ENCODE peak calls at places on chromosomes 3 and 15, in four cellular contexts. C is mammary epithelial cell; O is uterus; R is stimulated activated CD8-positive, alpha-beta memory T cell treated with anti-CD3 and anti-CD28 coated beads, Interleukin-15, amount 100 ng/mL, for 48 hours. W is an unnamed sample.
A peak's percentile ranks its signal among the peaks of the same experiment; 100 is the strongest.

GRCh38 chr3:149936812-149937230 is 33.9 kb downstream of the PFN2 start:
- DNase-seq in O (peak; percentile 16), C (peak; percentile 32), R (no peak), W (no peak)

GRCh38 chr3:133532951-133533350 is 40.5 kb upstream of the CDV3 start:
- DNase-seq in O (no peak), R (no peak), C (no peak), W (no peak)

GRCh38 chr3:119575507-119575906 is 3.8 kb upstream of the ADPRH start:
- DNase-seq in R (no peak), O (no peak), C (no peak), W (no peak)

GRCh38 chr15:77487479-77487861 is 66.8 kb downstream of the HMG20A start:
- DNase-seq in R (no peak), C (no peak), O (no peak), W (no peak)

GRCh38 chr3:183434503-183434902 is 6.1 kb upstream of the MCF2L2 start:
- DNase-seq in O (no peak), R (no peak), C (no peak), W (no peak)

GRCh38 chr15:92936693-92937092 is 36.6 kb downstream of the CHD2 start:
- DNase-seq in C (no peak), R (no peak), O (no peak), W (no peak)

GRCh38 chr15:65305144-65305758 is 774 bp downstream of the RNU5B-1 start:
- DNase-seq in R (no peak), O (no peak), C (peak; percentile 100), W (no peak)

GRCh38 chr3:184604039-184604955 is 42.7 kb downstream of the EPHB3 start:
- DNase-seq in R (no peak), C (no peak), O (peak; percentile 59), W (no peak)

GRCh38 chr3:195013962-195014361 is 257.0 kb downstream of the XXYLT1 start:
- DNase-seq in R (no peak), O (no peak), C (no peak), W (no peak)

GRCh38 chr3:19173945-19174344 is 25.6 kb downstream of the KCNH8 start:
- DNase-seq in O (no peak), C (no peak), R (no peak), W (no peak)

GRCh38 chr3:107208100-107208499 is 169.1 kb upstream of the CCDC54 start:
- DNase-seq in C (peak; percentile 93), R (no peak), O (peak; percentile 28), W (no peak)

GRCh38 chr15:39616731-39617455 is 36.0 kb downstream of the THBS1 start:
- DNase-seq in C (peak; percentile 88), R (no peak), O (no peak), W (no peak)

GRCh38 chr15:39195988-39196486 is 384.8 kb upstream of the THBS1 start:
- DNase-seq in R (no peak), O (no peak), C (peak; percentile 100), W (no peak)

GRCh38 chr3:12138044-12138443 is 20.7 kb downstream of the TIMP4 start:
- DNase-seq in O (no peak), C (no peak), R (no peak), W (no peak)

GRCh38 chr3:153495422-153495821 is 333.4 kb downstream of the RAP2B start:
- DNase-seq in O (no peak), C (no peak), R (no peak), W (no peak)

GRCh38 chr15:70427531-70428120 is 329.9 kb upstream of the TLE3 start:
- DNase-seq in O (no peak), R (no peak), C (peak; percentile 77), W (no peak)

GRCh38 chr15:70741677-70742293 is 21.6 kb downstream of the UACA start:
- DNase-seq in C (peak; percentile 75), R (no peak), O (no peak), W (no peak)

GRCh38 chr15:29674661-29675533 is 147.4 kb downstream of the TJP1 start:
- DNase-seq in R (no peak), O (peak; percentile 39), C (no peak), W (no peak)

GRCh38 chr3:19888428-19889152 is 45.4 kb downstream of the EFHB start:
- DNase-seq in R (no peak), C (no peak), O (no peak), W (no peak)

GRCh38 chr15:53833134-53833624 is 73.7 kb upstream of the WDR72 start:
- DNase-seq in R (no peak), O (peak; percentile 29), C (no peak), W (no peak)

GRCh38 chr3:52539010-52539653 is 2.7 kb downstream of the UQCC5 start:
- DNase-seq in C (no peak), R (no peak), O (no peak), W (no peak)

GRCh38 chr3:88019024-88019423 is 39.8 kb downstream of the CGGBP1 start:
- DNase-seq in C (no peak), R (no peak), O (no peak), W (no peak)

GRCh38 chr15:81256916-81257315 is 60.2 kb downstream of the IL16 start:
- DNase-seq in C (peak; percentile 34), R (no peak), O (no peak), W (no peak)

GRCh38 chr15:52103217-52104207 is 9.1 kb downstream of the BCL2L10 start:
- DNase-seq in C (peak; percentile 89), O (peak; percentile 81), R (no peak), W (no peak)

GRCh38 chr3:12886106-12886679 is 44.8 kb upstream of the RPL32 start:
- DNase-seq in O (no peak), R (no peak), C (no peak), W (no peak)

GRCh38 chr3:86996261-86996955 is 5.5 kb upstream of the VGLL3 start:
- DNase-seq in C (no peak), R (no peak), O (no peak), W (no peak)

GRCh38 chr3:138114431-138114918 is 933 bp downstream of the DZIP1L start:
- DNase-seq in O (no peak), R (no peak), C (peak; percentile 27), W (no peak)

GRCh38 chr3:67423722-67424121 is 230.7 kb downstream of the SUCLG2 start:
- DNase-seq in C (no peak), R (no peak), O (no peak), W (no peak)

GRCh38 chr15:63474810-63475316 is 29.5 kb upstream of the USP3 start:
- DNase-seq in R (no peak), C (peak; percentile 28), O (no peak), W (no peak)

GRCh38 chr15:31925541-31925940 is 104.8 kb upstream of the CHRNA7 start:
- DNase-seq in C (no peak), R (no peak), O (no peak), W (no peak)

GRCh38 chr3:195271116-195271858 is at the start of gene XXYLT1:
- DNase-seq in R (peak; percentile 84), O (peak; percentile 90), C (peak; percentile 82), W (peak; percentile 85)

W was measured in anterior cingulate cortex.